ENCODE peak calls at places on chromosomes 1 and 21, in nine cellular contexts. K, I, W, Y, R, B, P, N and H are unnamed samples.

GRCh38 chr1:178536844-178537371 is 24.0 kb downstream of the TEX35 start:
- DNase-seq in R (peak; percentile 64), I (peak; percentile 71), W (peak; percentile 63), P (peak; percentile 68), Y (no peak), K (peak; percentile 83), B (peak; percentile 79), N (peak; percentile 25), H (peak; percentile 37)

GRCh38 chr1:107692580-107693345 is 272.2 kb downstream of the VAV3 start:
- DNase-seq in W (no peak), N (no peak), I (no peak), P (no peak), Y (no peak), B (no peak), K (no peak), R (no peak), H (no peak)

GRCh38 chr1:63320024-63320799 is 2.2 kb upstream of the FOXD3 start:
- DNase-seq in B (no peak), P (no peak), R (no peak), I (no peak), K (no peak), W (no peak), N (no peak), Y (no peak), H (no peak)

GRCh38 chr1:53541761-53542550 is 82.8 kb downstream of the DMRTB1 start:
- DNase-seq in W (peak; percentile 22), N (no peak), B (peak; percentile 98), R (no peak), P (no peak), Y (no peak), K (peak; percentile 68), I (no peak), H (no peak)

GRCh38 chr21:40845621-40846020 is 1.3 kb downstream of the DSCAM start:
- DNase-seq in W (no peak), I (no peak), Y (no peak), N (no peak), B (peak; percentile 28), P (no peak), R (no peak), K (no peak), H (no peak)

GRCh38 chr1:187654635-187655034 is 825.9 kb downstream of the PLA2G4A start:
- DNase-seq in I (no peak), P (no peak), R (no peak), N (no peak), Y (no peak), W (no peak), K (no peak), B (no peak), H (no peak)

GRCh38 chr1:65467536-65467935 is 47.1 kb downstream of the LEPR start:
- DNase-seq in W (peak; percentile 53), B (no peak), R (peak; percentile 50), I (no peak), Y (no peak), N (no peak), P (no peak), K (peak; percentile 87), H (no peak)

GRCh38 chr1:54283214-54283996 is 83.4 kb downstream of the MRPL37 start:
- DNase-seq in Y (no peak), P (no peak), B (no peak), N (no peak), R (no peak), W (no peak), I (no peak), K (no peak), H (no peak)

GRCh38 chr1:32367912-32368635 is 5.7 kb downstream of the TSSK3 start:
- DNase-seq in N (no peak), B (no peak), I (no peak), P (no peak), W (no peak), R (no peak), Y (no peak), K (no peak), H (no peak)

GRCh38 chr1:10074059-10074854 is 41.5 kb downstream of the UBE4B start:
- DNase-seq in N (no peak), K (peak; percentile 48), Y (no peak), W (no peak), I (no peak), P (no peak), B (peak; percentile 94), R (no peak), H (peak; percentile 42)

GRCh38 chr21:39082656-39083376 is 100.4 kb downstream of the PSMG1 start:
- DNase-seq in P (no peak), W (peak; percentile 36), K (no peak), B (no peak), I (no peak), Y (no peak), R (peak; percentile 53), N (peak; percentile 64), H (no peak)

GRCh38 chr1:34419662-34420061 is 243.0 kb downstream of the C1orf94 start:
- DNase-seq in Y (no peak), K (no peak), P (peak; percentile 11), W (no peak), N (no peak), B (no peak), R (no peak), I (no peak), H (no peak)

GRCh38 chr1:25501235-25502058 is 42.0 kb upstream of the LDLRAP1 start:
- DNase-seq in N (no peak), W (no peak), K (no peak), R (no peak), Y (no peak), P (no peak), B (peak; percentile 75), I (no peak), H (no peak)

GRCh38 chr1:160428655-160429054 is 28.3 kb downstream of the VANGL2 start:
- DNase-seq in P (peak; percentile 50), W (no peak), B (peak; percentile 58), N (no peak), I (peak; percentile 40), R (peak; percentile 77), K (peak; percentile 31), Y (no peak), H (no peak)

DNA sequence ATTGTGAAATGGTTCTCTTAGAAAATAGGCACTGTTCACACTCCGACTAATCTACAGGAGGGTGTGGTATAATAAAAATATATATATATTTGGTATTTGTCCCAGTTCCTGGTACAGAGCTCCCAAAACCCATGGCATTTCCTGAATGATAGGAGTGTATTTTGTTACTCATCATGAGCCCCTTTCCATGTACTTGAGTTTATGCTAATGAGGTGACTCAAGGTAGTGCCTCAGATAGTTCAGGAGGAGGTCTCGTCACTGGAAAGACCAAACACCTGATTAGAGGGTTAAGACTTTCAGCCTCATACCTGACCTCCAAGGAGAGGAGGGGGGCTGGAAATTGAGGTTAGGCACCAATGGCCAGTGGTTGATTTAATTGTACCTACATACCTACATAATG is 57.9 kb downstream of the TTC3 start:
- DNase-seq in P (no peak), K (no peak), W (no peak), N (no peak), Y (no peak), I (no peak), B (no peak), R (no peak), H (no peak)
- H3K36me3 ChIP-seq in P (peaks cover 97% of the 10 kb centered on the region), K (peaks cover 6% of the 10 kb centered on the region), W (peaks cover 12% of the 10 kb centered on the region), N (peaks cover 4% of the 10 kb centered on the region), Y (peaks cover 23% of the 10 kb centered on the region), I (peaks cover 100% of the 10 kb centered on the region), B (peaks cover 96% of the 10 kb centered on the region), R (peaks cover 22% of the 10 kb centered on the region), H (peaks cover 20% of the 10 kb centered on the region)

GRCh38 chr1:11784993-11785769 is 20.6 kb downstream of the MTHFR start:
- DNase-seq in B (peak; percentile 62), K (peak; percentile 77), I (peak; percentile 83), R (peak; percentile 68), N (no peak), P (peak; percentile 69), Y (peak; percentile 76), W (peak; percentile 79), H (peak; percentile 75)
- H3K4me1 ChIP-seq in B (peaks cover 33% of the 10 kb centered on the region), K (no peaks in the 10 kb centered on the region), I (peaks cover 59% of the 10 kb centered on the region), R (peaks cover 42% of the 10 kb centered on the region), N (peaks cover 18% of the 10 kb centered on the region), P (peaks cover 61% of the 10 kb centered on the region), Y (peaks cover 61% of the 10 kb centered on the region), W (peaks cover 2% of the 10 kb centered on the region), H (peaks cover 4% of the 10 kb centered on the region)

DNA sequence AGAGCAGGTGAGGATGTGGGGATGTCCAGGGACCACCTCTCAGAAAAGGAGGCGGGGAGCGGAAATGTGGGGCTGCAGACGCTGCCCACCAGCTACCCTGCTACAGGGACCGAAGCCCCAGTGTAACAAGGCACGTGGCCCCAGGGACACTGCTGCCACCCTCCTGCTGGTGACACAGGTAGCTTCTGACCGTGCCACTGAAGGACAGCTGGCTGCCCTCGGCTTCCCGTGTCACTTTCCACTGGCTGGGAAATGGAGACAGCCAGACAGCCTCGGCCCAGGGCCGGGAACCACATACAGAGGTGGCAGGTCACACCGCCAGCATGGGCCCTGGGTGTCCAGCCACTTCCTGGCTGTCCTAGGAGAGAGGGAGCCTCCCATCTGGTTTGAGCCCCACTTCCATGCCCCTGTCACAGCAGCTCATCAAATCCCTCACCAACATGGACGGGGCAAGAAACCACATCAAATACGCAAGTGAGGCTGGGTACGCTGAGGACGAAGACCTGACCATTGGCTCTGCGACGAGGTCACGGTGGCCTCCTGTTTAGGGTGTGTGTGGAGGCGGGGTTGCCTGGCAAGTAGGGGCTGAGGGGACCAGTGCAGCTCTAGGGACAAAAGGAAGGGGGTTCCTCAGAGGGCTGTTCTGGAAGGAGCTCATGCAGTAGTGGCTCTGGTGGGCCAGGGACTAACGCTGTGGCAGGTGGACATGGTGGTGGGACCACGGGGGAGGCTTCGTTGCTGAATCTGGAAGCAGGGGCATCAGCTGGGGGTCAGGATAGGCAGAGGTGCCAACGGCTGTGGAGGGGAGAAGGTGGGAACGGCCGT is 5.0 kb downstream of the PEX10 start:
- DNase-seq in R (no peak), Y (no peak), B (no peak), W (peak; percentile 26), K (no peak), I (no peak), N (no peak), P (no peak), H (no peak)
- H3K36me3 ChIP-seq in R (peaks cover 20% of the 10 kb centered on the region), Y (peaks cover 41% of the 10 kb centered on the region), B (peaks cover 62% of the 10 kb centered on the region), W (peaks cover 23% of the 10 kb centered on the region), K (no peaks in the 10 kb centered on the region), I (peaks cover 53% of the 10 kb centered on the region), N (peaks cover 9% of the 10 kb centered on the region), P (peaks cover 51% of the 10 kb centered on the region), H (peaks cover 62% of the 10 kb centered on the region)

GRCh38 chr1:13760340-13760739 is 60.4 kb downstream of the PRDM2 start:
- DNase-seq in Y (no peak), P (no peak), N (no peak), K (no peak), W (no peak), B (no peak), R (no peak), I (no peak), H (no peak)

GRCh38 chr1:13759072-13759471 is 59.1 kb downstream of the PRDM2 start:
- DNase-seq in W (no peak), I (no peak), B (no peak), N (peak; percentile 30), Y (peak; percentile 41), K (peak; percentile 44), P (no peak), R (peak; percentile 26), H (peak; percentile 45)

GRCh38 chr1:13754510-13755103 is 54.6 kb downstream of the PRDM2 start:
- DNase-seq in I (no peak), P (peak; percentile 14), N (no peak), Y (peak; percentile 20), K (no peak), B (no peak), R (no peak), W (no peak), H (no peak)

GRCh38 chr1:13756557-13757315 is 56.7 kb downstream of the PRDM2 start:
- DNase-seq in N (no peak), Y (no peak), R (no peak), B (no peak), P (no peak), I (no peak), K (no peak), W (no peak), H (no peak)

GRCh38 chr1:13757693-13758092 is 57.7 kb downstream of the PRDM2 start:
- DNase-seq in N (no peak), R (no peak), B (no peak), W (no peak), Y (no peak), I (no peak), P (no peak), K (no peak), H (no peak)
- H3K4me1 ChIP-seq in N (peaks cover 16% of the 10 kb centered on the region), R (peaks cover 77% of the 10 kb centered on the region), B (peaks cover 43% of the 10 kb centered on the region), W (peaks cover 8% of the 10 kb centered on the region), Y (peaks cover 80% of the 10 kb centered on the region), I (peaks cover 84% of the 10 kb centered on the region), P (peaks cover 85% of the 10 kb centered on the region), K (peaks cover 50% of the 10 kb centered on the region), H (peaks cover 7% of the 10 kb centered on the region)